ENCODE peak calls at places on chromosomes 16 and 17, in ten cellular contexts. One of them, this sample, is unnamed.

GRCh38 chr17:64377769-64378282 is 12.8 kb downstream of the PECAM1 start:
- DNase-seq in cardiac fibroblast: peak; percentile 81
- DNase-seq in prostate gland: no peak
- DNase-seq in heart right ventricle: no peak
- DNase-seq in fibroblast of pulmonary artery: peak; percentile 96
- DNase-seq in psoas muscle: no peak
- DNase-seq in left ventricle myocardium inferior: no peak
- DNase-seq in bronchial epithelial cell: no peak
- DNase-seq in A549: no peak
- DNase-seq in tibial artery: peak; percentile 11
- DNase-seq in this sample: no peak

GRCh38 chr16:54052271-54052670 is 234.3 kb downstream of the IRX3 start:
- DNase-seq in cardiac fibroblast: no peak
- DNase-seq in prostate gland: no peak
- DNase-seq in heart right ventricle: no peak
- DNase-seq in fibroblast of pulmonary artery: no peak
- DNase-seq in psoas muscle: no peak
- DNase-seq in left ventricle myocardium inferior: no peak
- DNase-seq in bronchial epithelial cell: no peak
- DNase-seq in A549: no peak
- DNase-seq in tibial artery: no peak
- DNase-seq in this sample: no peak

GRCh38 chr17:69870091-69870530 is 204.9 kb upstream of the KCNJ16 start:
- DNase-seq in cardiac fibroblast: peak; percentile 87
- DNase-seq in prostate gland: no peak
- DNase-seq in heart right ventricle: no peak
- DNase-seq in fibroblast of pulmonary artery: peak; percentile 19
- DNase-seq in psoas muscle: no peak
- DNase-seq in left ventricle myocardium inferior: no peak
- DNase-seq in bronchial epithelial cell: peak; percentile 90
- DNase-seq in A549: no peak
- DNase-seq in tibial artery: no peak
- DNase-seq in this sample: no peak

GRCh38 chr16:27123795-27124194 is 57.1 kb downstream of the C16orf82 start:
- DNase-seq in cardiac fibroblast: no peak
- DNase-seq in prostate gland: no peak
- DNase-seq in heart right ventricle: no peak
- DNase-seq in fibroblast of pulmonary artery: no peak
- DNase-seq in psoas muscle: no peak
- DNase-seq in left ventricle myocardium inferior: no peak
- DNase-seq in bronchial epithelial cell: no peak
- DNase-seq in A549: no peak
- DNase-seq in tibial artery: no peak
- DNase-seq in this sample: no peak

GRCh38 chr16:47777191-47777590 is 316.1 kb downstream of the PHKB start:
- DNase-seq in cardiac fibroblast: peak; percentile 72
- DNase-seq in prostate gland: no peak
- DNase-seq in heart right ventricle: no peak
- DNase-seq in fibroblast of pulmonary artery: peak; percentile 72
- DNase-seq in psoas muscle: no peak
- DNase-seq in left ventricle myocardium inferior: no peak
- DNase-seq in bronchial epithelial cell: peak; percentile 69
- DNase-seq in A549: no peak
- DNase-seq in tibial artery: no peak
- DNase-seq in this sample: no peak

GRCh38 chr17:46818319-46818928 is at the start of gene WNT3:
- DNase-seq in cardiac fibroblast: no peak
- DNase-seq in prostate gland: no peak
- DNase-seq in heart right ventricle: no peak
- DNase-seq in fibroblast of pulmonary artery: no peak
- DNase-seq in psoas muscle: no peak
- DNase-seq in left ventricle myocardium inferior: no peak
- DNase-seq in bronchial epithelial cell: no peak
- DNase-seq in A549: no peak
- DNase-seq in tibial artery: no peak
- DNase-seq in this sample: no peak

GRCh38 chr17:5226940-5227878 is 7.5 kb downstream of the SCIMP start:
- DNase-seq in cardiac fibroblast: no peak
- DNase-seq in prostate gland: no peak
- DNase-seq in heart right ventricle: no peak
- DNase-seq in fibroblast of pulmonary artery: no peak
- DNase-seq in psoas muscle: no peak
- DNase-seq in left ventricle myocardium inferior: no peak
- DNase-seq in bronchial epithelial cell: no peak
- DNase-seq in A549: no peak
- DNase-seq in tibial artery: no peak
- DNase-seq in this sample: no peak

GRCh38 chr16:2981177-2981898 is 1.1 kb upstream of the PKMYT1 start:
- DNase-seq in cardiac fibroblast: no peak
- DNase-seq in prostate gland: no peak
- DNase-seq in heart right ventricle: no peak
- DNase-seq in fibroblast of pulmonary artery: peak; percentile 16
- DNase-seq in psoas muscle: no peak
- DNase-seq in left ventricle myocardium inferior: no peak
- DNase-seq in bronchial epithelial cell: no peak
- DNase-seq in A549: no peak
- DNase-seq in tibial artery: no peak
- DNase-seq in this sample: no peak

GRCh38 chr16:879461-879861 is 78.9 kb upstream of the GNG13 start:
- DNase-seq in cardiac fibroblast: no peak
- DNase-seq in prostate gland: no peak
- DNase-seq in heart right ventricle: no peak
- DNase-seq in fibroblast of pulmonary artery: no peak
- DNase-seq in psoas muscle: peak; percentile 49
- DNase-seq in left ventricle myocardium inferior: peak; percentile 14
- DNase-seq in bronchial epithelial cell: no peak
- DNase-seq in A549: no peak
- DNase-seq in tibial artery: no peak
- DNase-seq in this sample: no peak

GRCh38 chr17:63399856-63400255 is 46.2 kb downstream of the CYB561 start:
- DNase-seq in cardiac fibroblast: peak; percentile 63
- DNase-seq in prostate gland: no peak
- DNase-seq in heart right ventricle: peak; percentile 70
- DNase-seq in fibroblast of pulmonary artery: peak; percentile 75
- DNase-seq in psoas muscle: peak; percentile 63
- DNase-seq in left ventricle myocardium inferior: peak; percentile 79
- DNase-seq in bronchial epithelial cell: no peak
- DNase-seq in A549: no peak
- DNase-seq in tibial artery: peak; percentile 70
- DNase-seq in this sample: no peak

GRCh38 chr16:9723136-9723535 is 459.1 kb downstream of the GRIN2A start:
- DNase-seq in cardiac fibroblast: no peak
- DNase-seq in prostate gland: no peak
- DNase-seq in heart right ventricle: no peak
- DNase-seq in fibroblast of pulmonary artery: no peak
- DNase-seq in psoas muscle: no peak
- DNase-seq in left ventricle myocardium inferior: no peak
- DNase-seq in bronchial epithelial cell: no peak
- DNase-seq in A549: no peak
- DNase-seq in tibial artery: no peak
- DNase-seq in this sample: no peak

GRCh38 chr17:35257080-35257701 is 14.3 kb downstream of the SLFN5 start:
- DNase-seq in cardiac fibroblast: peak; percentile 77
- DNase-seq in prostate gland: peak; percentile 88
- DNase-seq in heart right ventricle: peak; percentile 37
- DNase-seq in fibroblast of pulmonary artery: peak; percentile 78
- DNase-seq in psoas muscle: no peak
- DNase-seq in left ventricle myocardium inferior: no peak
- DNase-seq in bronchial epithelial cell: peak; percentile 85
- DNase-seq in A549: peak; percentile 51
- DNase-seq in tibial artery: no peak
- DNase-seq in this sample: no peak

GRCh38 chr17:58232707-58233156 is 5.7 kb upstream of the LPO start:
- DNase-seq in cardiac fibroblast: peak; percentile 89
- DNase-seq in prostate gland: no peak
- DNase-seq in heart right ventricle: no peak
- DNase-seq in fibroblast of pulmonary artery: peak; percentile 88
- DNase-seq in psoas muscle: no peak
- DNase-seq in left ventricle myocardium inferior: no peak
- DNase-seq in bronchial epithelial cell: peak; percentile 94
- DNase-seq in A549: no peak
- DNase-seq in tibial artery: no peak
- DNase-seq in this sample: peak; percentile 71

GRCh38 chr17:80790021-80790765 is 201.4 kb upstream of the CHMP6 start:
- DNase-seq in cardiac fibroblast: no peak
- DNase-seq in prostate gland: no peak
- DNase-seq in heart right ventricle: no peak
- DNase-seq in fibroblast of pulmonary artery: peak; percentile 14
- DNase-seq in psoas muscle: no peak
- DNase-seq in left ventricle myocardium inferior: no peak
- DNase-seq in bronchial epithelial cell: no peak
- DNase-seq in A549: no peak
- DNase-seq in tibial artery: no peak
- DNase-seq in this sample: no peak

GRCh38 chr17:45016823-45017222 is 34.6 kb downstream of the DCAKD start:
- DNase-seq in cardiac fibroblast: no peak
- DNase-seq in prostate gland: no peak
- DNase-seq in heart right ventricle: no peak
- DNase-seq in fibroblast of pulmonary artery: no peak
- DNase-seq in psoas muscle: no peak
- DNase-seq in left ventricle myocardium inferior: no peak
- DNase-seq in bronchial epithelial cell: peak; percentile 48
- DNase-seq in A549: peak; percentile 43
- DNase-seq in tibial artery: no peak
- DNase-seq in this sample: no peak

GRCh38 chr17:73478768-73479424 is 165.3 kb downstream of the SDK2 start:
- DNase-seq in cardiac fibroblast: no peak
- DNase-seq in prostate gland: no peak
- DNase-seq in heart right ventricle: no peak
- DNase-seq in fibroblast of pulmonary artery: no peak
- DNase-seq in psoas muscle: no peak
- DNase-seq in left ventricle myocardium inferior: no peak
- DNase-seq in bronchial epithelial cell: no peak
- DNase-seq in A549: peak; percentile 36
- DNase-seq in tibial artery: no peak
- DNase-seq in this sample: no peak

GRCh38 chr16:89922477-89922883 is 662 bp upstream of the TUBB3 start:
- DNase-seq in cardiac fibroblast: peak; percentile 96
- DNase-seq in prostate gland: no peak
- DNase-seq in heart right ventricle: peak; percentile 68
- DNase-seq in fibroblast of pulmonary artery: peak; percentile 90
- DNase-seq in psoas muscle: peak; percentile 75
- DNase-seq in left ventricle myocardium inferior: peak; percentile 69
- DNase-seq in bronchial epithelial cell: peak; percentile 76
- DNase-seq in A549: peak; percentile 83
- DNase-seq in tibial artery: peak; percentile 86
- DNase-seq in this sample: peak; percentile 62

GRCh38 chr16:583470-583814 is 6.4 kb upstream of the RAB40C start:
- DNase-seq in cardiac fibroblast: no peak
- DNase-seq in prostate gland: no peak
- DNase-seq in heart right ventricle: no peak
- DNase-seq in fibroblast of pulmonary artery: no peak
- DNase-seq in psoas muscle: no peak
- DNase-seq in left ventricle myocardium inferior: no peak
- DNase-seq in bronchial epithelial cell: no peak
- DNase-seq in A549: no peak
- DNase-seq in tibial artery: no peak
- DNase-seq in this sample: no peak

GRCh38 chr16:66298571-66299120 is 67.8 kb upstream of the CDH5 start:
- DNase-seq in cardiac fibroblast: no peak
- DNase-seq in prostate gland: no peak
- DNase-seq in heart right ventricle: no peak
- DNase-seq in fibroblast of pulmonary artery: no peak
- DNase-seq in psoas muscle: no peak
- DNase-seq in left ventricle myocardium inferior: no peak
- DNase-seq in bronchial epithelial cell: no peak
- DNase-seq in A549: no peak
- DNase-seq in tibial artery: no peak
- DNase-seq in this sample: no peak

GRCh38 chr17:7673239-7673638 is 14.1 kb downstream of the TP53 start:
- DNase-seq in cardiac fibroblast: peak; percentile 37
- DNase-seq in prostate gland: no peak
- DNase-seq in heart right ventricle: no peak
- DNase-seq in fibroblast of pulmonary artery: no peak
- DNase-seq in psoas muscle: no peak
- DNase-seq in left ventricle myocardium inferior: no peak
- DNase-seq in bronchial epithelial cell: no peak
- DNase-seq in A549: no peak
- DNase-seq in tibial artery: no peak
- DNase-seq in this sample: no peak
- TF ChIP-seq CTCF in cardiac fibroblast: peak; percentile 43
- TF ChIP-seq CTCF in prostate gland: no peak
- TF ChIP-seq CTCF in heart right ventricle: peak; percentile 38
- TF ChIP-seq CTCF in fibroblast of pulmonary artery: peak; percentile 48
- TF ChIP-seq CTCF in psoas muscle: peak; percentile 42
- TF ChIP-seq CTCF in left ventricle myocardium inferior: peak; percentile 28
- TF ChIP-seq CTCF in bronchial epithelial cell: peak; percentile 36
- TF ChIP-seq CTCF in A549: peak; percentile 47
- TF ChIP-seq CTCF in tibial artery: no peak
- TF ChIP-seq CTCF in this sample: peak; percentile 6

GRCh38 chr16:30370444-30371247 is at the start of gene TBC1D10B:
- DNase-seq in cardiac fibroblast: peak; percentile 100
- DNase-seq in prostate gland: peak; percentile 99
- DNase-seq in heart right ventricle: peak; percentile 96
- DNase-seq in fibroblast of pulmonary artery: peak; percentile 100
- DNase-seq in psoas muscle: peak; percentile 98
- DNase-seq in left ventricle myocardium inferior: peak; percentile 97
- DNase-seq in bronchial epithelial cell: peak; percentile 100
- DNase-seq in A549: peak; percentile 100
- DNase-seq in tibial artery: peak; percentile 100
- DNase-seq in this sample: peak; percentile 100
- H3K4me3 ChIP-seq in cardiac fibroblast: peak within 1 kb of the TSS; percentile 76
- H3K4me3 ChIP-seq in prostate gland: peak within 1 kb of the TSS; percentile 68
- H3K4me3 ChIP-seq in heart right ventricle: peak within 1 kb of the TSS; percentile 92
- H3K4me3 ChIP-seq in fibroblast of pulmonary artery: peak within 1 kb of the TSS; percentile 82
- H3K4me3 ChIP-seq in psoas muscle: peak within 1 kb of the TSS; percentile 93
- H3K4me3 ChIP-seq in left ventricle myocardium inferior: peak within 1 kb of the TSS; percentile 92
- H3K4me3 ChIP-seq in bronchial epithelial cell: peak within 1 kb of the TSS; percentile 66
- H3K4me3 ChIP-seq in A549: peak within 1 kb of the TSS; percentile 76
- H3K4me3 ChIP-seq in tibial artery: peak within 1 kb of the TSS; percentile 88
- H3K4me3 ChIP-seq in this sample: peak within 1 kb of the TSS; percentile 85

DNA sequence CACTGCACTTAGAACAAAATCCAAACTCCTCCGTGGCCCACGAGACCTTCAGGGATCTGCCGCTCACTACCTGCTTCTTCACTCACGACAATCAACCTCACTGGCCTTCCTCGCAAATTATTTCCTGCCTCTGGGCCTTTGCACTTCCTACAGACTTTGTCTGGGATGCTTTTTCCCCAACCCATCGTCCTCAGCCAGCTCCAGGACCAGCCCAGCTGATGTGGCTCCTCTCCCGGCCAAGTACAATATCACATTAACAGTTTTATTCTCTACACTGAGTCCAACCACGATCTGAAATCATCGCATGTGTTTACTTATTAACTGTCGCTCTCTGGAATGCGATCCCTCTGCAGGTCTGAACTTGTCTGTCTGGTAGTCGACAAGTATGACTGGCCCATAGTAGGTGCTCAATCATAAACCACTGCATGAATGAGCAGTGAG is 28.0 kb downstream of the RTN4RL1 start:
- DNase-seq in cardiac fibroblast: no peak
- DNase-seq in prostate gland: peak; percentile 76
- DNase-seq in heart right ventricle: no peak
- DNase-seq in fibroblast of pulmonary artery: no peak
- DNase-seq in psoas muscle: no peak
- DNase-seq in left ventricle myocardium inferior: no peak
- DNase-seq in bronchial epithelial cell: peak; percentile 80
- DNase-seq in A549: peak; percentile 60
- DNase-seq in tibial artery: no peak
- DNase-seq in this sample: no peak
- TF ChIP-seq CTCF in cardiac fibroblast: no peak
- TF ChIP-seq CTCF in prostate gland: no peak
- TF ChIP-seq CTCF in heart right ventricle: no peak
- TF ChIP-seq CTCF in fibroblast of pulmonary artery: no peak
- TF ChIP-seq CTCF in psoas muscle: no peak
- TF ChIP-seq CTCF in left ventricle myocardium inferior: no peak
- TF ChIP-seq CTCF in bronchial epithelial cell: no peak
- TF ChIP-seq CTCF in A549: no peak
- TF ChIP-seq CTCF in tibial artery: no peak
- TF ChIP-seq CTCF in this sample: no peak

GRCh38 chr16:78129349-78129748 is 29.9 kb downstream of the WWOX start:
- DNase-seq in cardiac fibroblast: no peak
- DNase-seq in prostate gland: no peak
- DNase-seq in heart right ventricle: no peak
- DNase-seq in fibroblast of pulmonary artery: no peak
- DNase-seq in psoas muscle: no peak
- DNase-seq in left ventricle myocardium inferior: no peak
- DNase-seq in bronchial epithelial cell: no peak
- DNase-seq in A549: no peak
- DNase-seq in tibial artery: no peak
- DNase-seq in this sample: no peak
- H3K4me3 ChIP-seq in cardiac fibroblast: no peak overlapping the region
- H3K4me3 ChIP-seq in prostate gland: no peak overlapping the region
- H3K4me3 ChIP-seq in heart right ventricle: no peak overlapping the region
- H3K4me3 ChIP-seq in fibroblast of pulmonary artery: no peak overlapping the region
- H3K4me3 ChIP-seq in psoas muscle: no peak overlapping the region
- H3K4me3 ChIP-seq in left ventricle myocardium inferior: no peak overlapping the region
- H3K4me3 ChIP-seq in bronchial epithelial cell: no peak overlapping the region
- H3K4me3 ChIP-seq in A549: no peak overlapping the region
- H3K4me3 ChIP-seq in tibial artery: no peak overlapping the region
- H3K4me3 ChIP-seq in this sample: no peak overlapping the region

This sample was measured in AG04449.